ENCODE peak calls at places on chromosomes 16 and 17, in six cellular contexts. One of them, this sample, is unnamed.

GRCh38 chr16:4452674-4453073 is 21.8 kb downstream of the NMRAL1 start:
- DNase-seq in prostate gland: no peak
- DNase-seq in sigmoid colon: no peak
- DNase-seq in H1: no peak
- DNase-seq in stomach: no peak
- DNase-seq in transverse colon: no peak
- DNase-seq in this sample: no peak

GRCh38 chr17:37507108-37507507 is 17.4 kb downstream of the DUSP14 start:
- DNase-seq in prostate gland: no peak
- DNase-seq in sigmoid colon: no peak
- DNase-seq in H1: no peak
- DNase-seq in stomach: no peak
- DNase-seq in transverse colon: no peak
- DNase-seq in this sample: no peak

GRCh38 chr17:69524854-69525253 is 110.4 kb downstream of the MAP2K6 start:
- DNase-seq in prostate gland: no peak
- DNase-seq in sigmoid colon: no peak
- DNase-seq in H1: no peak
- DNase-seq in stomach: no peak
- DNase-seq in transverse colon: no peak
- DNase-seq in this sample: no peak

GRCh38 chr16:77931058-77931457 is 91.3 kb upstream of the CLEC3A start:
- DNase-seq in prostate gland: no peak
- DNase-seq in sigmoid colon: no peak
- DNase-seq in H1: no peak
- DNase-seq in stomach: no peak
- DNase-seq in transverse colon: no peak
- DNase-seq in this sample: no peak

GRCh38 chr17:69508814-69509213 is 94.3 kb downstream of the MAP2K6 start:
- DNase-seq in prostate gland: no peak
- DNase-seq in sigmoid colon: no peak
- DNase-seq in H1: no peak
- DNase-seq in stomach: no peak
- DNase-seq in transverse colon: no peak
- DNase-seq in this sample: no peak

GRCh38 chr17:29585080-29585751 is 4.2 kb downstream of the GIT1 start:
- DNase-seq in prostate gland: no peak
- DNase-seq in sigmoid colon: no peak
- DNase-seq in H1: no peak
- DNase-seq in stomach: no peak
- DNase-seq in transverse colon: no peak
- DNase-seq in this sample: no peak

GRCh38 chr17:48470388-48471034 is 40.5 kb upstream of the SKAP1 start:
- DNase-seq in prostate gland: no peak
- DNase-seq in sigmoid colon: no peak
- DNase-seq in H1: no peak
- DNase-seq in stomach: no peak
- DNase-seq in transverse colon: no peak
- DNase-seq in this sample: no peak

GRCh38 chr16:17408955-17409441 is 61.8 kb downstream of the XYLT1 start:
- DNase-seq in prostate gland: no peak
- DNase-seq in sigmoid colon: no peak
- DNase-seq in H1: no peak
- DNase-seq in stomach: no peak
- DNase-seq in transverse colon: no peak
- DNase-seq in this sample: no peak

GRCh38 chr17:67022451-67022810 is 21.9 kb upstream of the CACNG1 start:
- DNase-seq in prostate gland: no peak
- DNase-seq in sigmoid colon: no peak
- DNase-seq in H1: no peak
- DNase-seq in stomach: no peak
- DNase-seq in transverse colon: no peak
- DNase-seq in this sample: no peak

GRCh38 chr16:24851700-24852099 is 5.9 kb downstream of the SLC5A11 start:
- DNase-seq in prostate gland: no peak
- DNase-seq in sigmoid colon: no peak
- DNase-seq in H1: no peak
- DNase-seq in stomach: no peak
- DNase-seq in transverse colon: no peak
- DNase-seq in this sample: no peak

GRCh38 chr16:11398851-11399250 is 53.6 kb downstream of the RMI2 start:
- DNase-seq in prostate gland: no peak
- DNase-seq in sigmoid colon: no peak
- DNase-seq in H1: no peak
- DNase-seq in stomach: no peak
- DNase-seq in transverse colon: no peak
- DNase-seq in this sample: no peak

GRCh38 chr16:81797443-81797842 is 18.4 kb downstream of the PLCG2 start:
- DNase-seq in prostate gland: no peak
- DNase-seq in sigmoid colon: no peak
- DNase-seq in H1: no peak
- DNase-seq in stomach: no peak
- DNase-seq in transverse colon: peak
- DNase-seq in this sample: no peak

GRCh38 chr16:84720180-84720579 is 20.4 kb downstream of the USP10 start:
- DNase-seq in prostate gland: no peak
- DNase-seq in sigmoid colon: no peak
- DNase-seq in H1: peak
- DNase-seq in stomach: no peak
- DNase-seq in transverse colon: no peak
- DNase-seq in this sample: no peak

GRCh38 chr16:15682105-15682570 is 32.1 kb downstream of the NDE1 start:
- DNase-seq in prostate gland: no peak
- DNase-seq in sigmoid colon: no peak
- DNase-seq in H1: peak
- DNase-seq in stomach: peak
- DNase-seq in transverse colon: peak
- DNase-seq in this sample: no peak

GRCh38 chr16:17162560-17162959 is 308.2 kb downstream of the XYLT1 start:
- DNase-seq in prostate gland: no peak
- DNase-seq in sigmoid colon: no peak
- DNase-seq in H1: no peak
- DNase-seq in stomach: no peak
- DNase-seq in transverse colon: no peak
- DNase-seq in this sample: no peak

GRCh38 chr16:88345943-88346560 is 36.7 kb upstream of the ZNF469 start:
- DNase-seq in prostate gland: no peak
- DNase-seq in sigmoid colon: no peak
- DNase-seq in H1: no peak
- DNase-seq in stomach: no peak
- DNase-seq in transverse colon: no peak
- DNase-seq in this sample: no peak

GRCh38 chr16:73025506-73026131 is 22.3 kb downstream of the ZFHX3 start:
- DNase-seq in prostate gland: no peak
- DNase-seq in sigmoid colon: peak
- DNase-seq in H1: no peak
- DNase-seq in stomach: no peak
- DNase-seq in transverse colon: no peak
- DNase-seq in this sample: no peak

GRCh38 chr16:22327446-22327775 is 30.2 kb downstream of the POLR3E start:
- DNase-seq in prostate gland: no peak
- DNase-seq in sigmoid colon: no peak
- DNase-seq in H1: no peak
- DNase-seq in stomach: no peak
- DNase-seq in transverse colon: no peak
- DNase-seq in this sample: peak
- H3K4me3 ChIP-seq in prostate gland: no peak
- H3K4me3 ChIP-seq in sigmoid colon: no peak
- H3K4me3 ChIP-seq in H1: no peak
- H3K4me3 ChIP-seq in stomach: no peak
- H3K4me3 ChIP-seq in transverse colon: no peak
- H3K4me3 ChIP-seq in this sample: no peak

GRCh38 chr16:21301168-21301894 is 23.2 kb upstream of the CRYM start:
- DNase-seq in prostate gland: peak
- DNase-seq in sigmoid colon: peak
- DNase-seq in H1: peak
- DNase-seq in stomach: peak
- DNase-seq in transverse colon: peak
- DNase-seq in this sample: no peak
- TF ChIP-seq POLR2A in prostate gland: peak
- TF ChIP-seq POLR2A in sigmoid colon: no peak
- TF ChIP-seq POLR2A in H1: no peak
- TF ChIP-seq POLR2A in stomach: no peak
- TF ChIP-seq POLR2A in transverse colon: peak
- TF ChIP-seq POLR2A in this sample: no peak

GRCh38 chr17:31741371-31741770 is 117.7 kb downstream of the COPRS start:
- DNase-seq in prostate gland: no peak
- DNase-seq in sigmoid colon: no peak
- DNase-seq in H1: no peak
- DNase-seq in stomach: no peak
- DNase-seq in transverse colon: no peak
- DNase-seq in this sample: no peak

GRCh38 chr17:31738067-31738466 is 121.0 kb downstream of the COPRS start:
- DNase-seq in prostate gland: peak
- DNase-seq in sigmoid colon: no peak
- DNase-seq in H1: no peak
- DNase-seq in stomach: no peak
- DNase-seq in transverse colon: no peak
- DNase-seq in this sample: no peak

GRCh38 chr17:31738488-31738887 is 120.6 kb downstream of the COPRS start:
- DNase-seq in prostate gland: no peak
- DNase-seq in sigmoid colon: no peak
- DNase-seq in H1: no peak
- DNase-seq in stomach: no peak
- DNase-seq in transverse colon: no peak
- DNase-seq in this sample: no peak

GRCh38 chr17:31739300-31739699 is 119.7 kb downstream of the COPRS start:
- DNase-seq in prostate gland: no peak
- DNase-seq in sigmoid colon: no peak
- DNase-seq in H1: no peak
- DNase-seq in stomach: no peak
- DNase-seq in transverse colon: no peak
- DNase-seq in this sample: peak

DNA sequence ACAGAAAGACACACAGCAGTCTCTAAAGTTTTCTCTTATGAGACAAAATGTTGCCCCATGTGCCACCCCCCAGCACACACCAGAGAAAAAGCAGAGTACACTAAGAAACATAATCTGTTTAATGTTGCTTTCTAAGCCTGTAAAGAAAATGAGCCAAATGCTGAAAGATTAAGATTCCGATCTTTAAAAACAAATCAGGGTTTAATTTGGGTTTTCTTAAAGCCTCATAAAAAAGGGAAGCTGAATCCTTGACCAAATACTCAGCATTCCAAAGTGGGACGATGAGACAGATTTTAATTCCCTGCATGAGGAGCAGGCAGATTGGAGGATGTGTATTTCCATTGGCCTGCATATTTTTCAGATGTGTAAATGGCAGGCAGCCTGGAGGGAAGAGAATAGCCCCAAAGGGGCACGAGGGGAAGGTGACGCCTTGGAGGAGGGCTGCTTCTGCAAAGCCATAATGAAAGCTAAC is 118.4 kb downstream of the COPRS start:
- DNase-seq in prostate gland: no peak
- DNase-seq in sigmoid colon: no peak
- DNase-seq in H1: no peak
- DNase-seq in stomach: no peak
- DNase-seq in transverse colon: no peak
- DNase-seq in this sample: peak
- TF ChIP-seq POLR2AphosphoS5 in prostate gland: peak
- TF ChIP-seq POLR2AphosphoS5 in sigmoid colon: peak
- TF ChIP-seq POLR2AphosphoS5 in H1: no peak
- TF ChIP-seq POLR2AphosphoS5 in stomach: no peak
- TF ChIP-seq POLR2AphosphoS5 in transverse colon: no peak
- TF ChIP-seq POLR2AphosphoS5 in this sample: no peak

DNA sequence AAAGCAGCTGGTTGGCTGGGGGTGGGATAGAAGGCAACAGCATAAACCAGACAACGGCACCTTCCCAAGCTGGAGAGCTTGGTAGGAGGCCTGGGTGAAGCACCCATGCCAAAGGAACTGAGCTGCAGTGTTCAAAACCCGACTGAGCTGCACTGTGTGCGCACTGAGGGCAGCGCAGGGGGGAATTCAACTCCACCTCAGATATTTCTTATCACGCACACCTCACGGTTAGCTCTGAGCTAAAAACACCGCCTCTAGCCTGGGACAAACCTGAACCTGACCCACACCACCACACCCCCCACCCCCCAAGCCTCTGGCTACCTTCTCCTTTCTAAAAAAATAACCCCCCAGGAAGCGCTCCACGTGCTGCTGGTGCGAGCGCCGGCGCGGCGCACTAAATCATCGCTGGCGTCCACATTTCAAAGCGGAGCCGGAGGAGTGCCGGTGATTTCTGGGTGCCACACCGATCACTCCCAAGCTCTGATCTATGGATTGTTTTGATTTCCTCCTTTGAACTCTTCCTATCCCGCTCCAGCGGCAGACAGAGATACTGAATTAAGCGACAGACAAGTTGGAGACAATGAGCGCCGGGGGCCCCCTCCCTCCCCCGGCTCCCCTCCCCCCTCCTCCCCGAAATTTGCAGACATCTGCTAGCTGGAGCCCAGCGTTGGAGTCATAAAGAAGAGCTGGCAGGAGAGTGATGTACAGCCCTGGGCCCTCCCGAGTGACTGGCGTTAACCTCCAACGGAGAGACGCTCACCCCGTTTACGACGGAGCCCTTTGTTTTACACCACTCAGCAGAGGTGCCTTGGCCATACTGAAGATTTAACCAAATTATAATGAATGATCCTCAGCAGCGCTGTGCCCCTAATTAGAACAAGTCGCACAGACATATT is 85.0 kb downstream of the NOG start:
- DNase-seq in prostate gland: no peak
- DNase-seq in sigmoid colon: no peak
- DNase-seq in H1: peak
- DNase-seq in stomach: no peak
- DNase-seq in transverse colon: no peak
- DNase-seq in this sample: no peak
- H3K4me3 ChIP-seq in prostate gland: no peak
- H3K4me3 ChIP-seq in sigmoid colon: peak
- H3K4me3 ChIP-seq in H1: peak
- H3K4me3 ChIP-seq in stomach: peak
- H3K4me3 ChIP-seq in transverse colon: peak
- H3K4me3 ChIP-seq in this sample: peak

This sample was measured in vagina.